ENCODE peak calls at places on chromosomes 13 and 19, in seven cellular contexts. O, U, S, G, J, X and L are unnamed samples.

GRCh38 chr19:16041571-16042386 is 34.5 kb upstream of the TPM4 start:
- DNase-seq in U (peak), J (peak), X (peak), G (peak), O (peak), S (peak), L (peak)

GRCh38 chr13:57631607-57632275 is at the start of gene PCDH17:
- DNase-seq in U (no peak), O (peak), G (no peak), S (peak), X (no peak), J (no peak), L (no peak)

GRCh38 chr19:35712529-35712909 is 5.3 kb upstream of the KMT2B start:
- DNase-seq in G (no peak), J (no peak), U (no peak), X (no peak), S (no peak), O (no peak), L (no peak)

GRCh38 chr13:98478134-98479129 is 98.5 kb downstream of the STK24 start:
- DNase-seq in X (no peak), G (no peak), J (no peak), U (no peak), S (no peak), O (no peak), L (no peak)

GRCh38 chr13:64333888-64334287 is 2896.2 kb downstream of the PCDH9 start:
- DNase-seq in G (no peak), U (no peak), X (no peak), J (no peak), O (no peak), S (no peak), L (no peak)

GRCh38 chr19:6268382-6268771 is 11.4 kb downstream of the MLLT1 start:
- DNase-seq in U (no peak), S (no peak), X (no peak), O (no peak), G (no peak), J (no peak), L (no peak)

GRCh38 chr19:49229416-49229815 is 71.8 kb downstream of the TRPM4 start:
- DNase-seq in X (no peak), G (no peak), U (no peak), O (no peak), J (no peak), S (no peak), L (no peak)

GRCh38 chr13:98500963-98501421 is 75.9 kb downstream of the STK24 start:
- DNase-seq in U (no peak), J (no peak), S (no peak), G (no peak), O (no peak), X (no peak), L (no peak)

GRCh38 chr19:35437152-35437951 is 10.7 kb upstream of the FFAR2 start:
- DNase-seq in G (no peak), J (no peak), S (peak), O (peak), U (no peak), X (no peak), L (no peak)

GRCh38 chr19:13189600-13189999 is 39.4 kb downstream of the IER2 start:
- DNase-seq in O (no peak), S (no peak), J (no peak), G (no peak), U (no peak), X (no peak), L (no peak)

GRCh38 chr19:41707502-41707812 is 969 bp upstream of the CEACAM5 start:
- DNase-seq in J (no peak), X (no peak), G (no peak), O (peak), U (no peak), S (no peak), L (no peak)

GRCh38 chr19:12052057-12052570 is 647 bp downstream of the ZNF878 start:
- DNase-seq in O (no peak), J (no peak), X (no peak), U (no peak), S (peak), G (no peak), L (no peak)

GRCh38 chr19:29812080-29812880 is 489 bp downstream of the CCNE1 start:
- DNase-seq in O (peak), X (peak), J (no peak), G (peak), S (no peak), U (no peak), L (no peak)

GRCh38 chr13:108957369-108958012 is 328.1 kb downstream of the MYO16 start:
- DNase-seq in G (no peak), O (no peak), X (no peak), S (peak), J (no peak), U (no peak), L (no peak)

GRCh38 chr13:52048516-52048915 is 24.0 kb downstream of the UTP14C start:
- DNase-seq in J (no peak), S (peak), U (no peak), O (no peak), G (no peak), X (no peak), L (no peak)